ENCODE peak calls at places on chromosomes 6 and 20, in four cellular contexts. Q, A, F and D are unnamed samples.
A peak's percentile ranks its signal among the peaks of the same experiment; 100 is the strongest.

GRCh38 chr6:166005401-166005845 is 162.2 kb downstream of the TBXT start:
- DNase-seq in Q (no peak), A (peak; percentile 67), F (peak; percentile 59), D (no peak)

GRCh38 chr6:108581237-108581931 is 20.7 kb downstream of the FOXO3 start:
- DNase-seq in A (peak; percentile 79), F (peak; percentile 76), Q (no peak), D (no peak)

GRCh38 chr6:96469312-96469711 is 52.3 kb upstream of the UFL1 start:
- DNase-seq in F (no peak), A (no peak), Q (no peak), D (no peak)

GRCh38 chr6:108168026-108168463 is 2.2 kb downstream of the NR2E1 start:
- DNase-seq in F (no peak), Q (no peak), A (no peak), D (no peak)

GRCh38 chr20:34011275-34011674 is 17.6 kb downstream of the RALY start:
- DNase-seq in F (no peak), Q (no peak), A (no peak), D (no peak)

GRCh38 chr20:17822039-17822438 is 122.3 kb downstream of the BANF2 start:
- DNase-seq in Q (no peak), F (no peak), A (peak; percentile 81), D (peak; percentile 52)

GRCh38 chr20:58209652-58210397 is 18.6 kb downstream of the ANKRD60 start:
- DNase-seq in F (peak; percentile 83), Q (peak; percentile 92), A (peak; percentile 77), D (peak; percentile 47)

GRCh38 chr6:167689751-167690150 is 137.0 kb upstream of the AFDN start:
- DNase-seq in F (no peak), A (no peak), Q (no peak), D (no peak)

GRCh38 chr20:51800769-51801219 is 1.5 kb downstream of the SALL4 start:
- DNase-seq in A (no peak), F (no peak), Q (no peak), D (no peak)

GRCh38 chr20:54645445-54646155 is 170.2 kb downstream of the DOK5 start:
- DNase-seq in Q (no peak), A (no peak), F (no peak), D (no peak)

GRCh38 chr6:43774776-43775583 is 5.0 kb downstream of the VEGFA start:
- DNase-seq in A (peak; percentile 76), F (peak; percentile 83), Q (peak; percentile 89), D (peak; percentile 52)
- H3K4me3 ChIP-seq in A (peak overlapping the region; percentile 88), F (peak overlapping the region; percentile 97), Q (peak overlapping the region; percentile 26), D (peak overlapping the region; percentile 97)

DNA sequence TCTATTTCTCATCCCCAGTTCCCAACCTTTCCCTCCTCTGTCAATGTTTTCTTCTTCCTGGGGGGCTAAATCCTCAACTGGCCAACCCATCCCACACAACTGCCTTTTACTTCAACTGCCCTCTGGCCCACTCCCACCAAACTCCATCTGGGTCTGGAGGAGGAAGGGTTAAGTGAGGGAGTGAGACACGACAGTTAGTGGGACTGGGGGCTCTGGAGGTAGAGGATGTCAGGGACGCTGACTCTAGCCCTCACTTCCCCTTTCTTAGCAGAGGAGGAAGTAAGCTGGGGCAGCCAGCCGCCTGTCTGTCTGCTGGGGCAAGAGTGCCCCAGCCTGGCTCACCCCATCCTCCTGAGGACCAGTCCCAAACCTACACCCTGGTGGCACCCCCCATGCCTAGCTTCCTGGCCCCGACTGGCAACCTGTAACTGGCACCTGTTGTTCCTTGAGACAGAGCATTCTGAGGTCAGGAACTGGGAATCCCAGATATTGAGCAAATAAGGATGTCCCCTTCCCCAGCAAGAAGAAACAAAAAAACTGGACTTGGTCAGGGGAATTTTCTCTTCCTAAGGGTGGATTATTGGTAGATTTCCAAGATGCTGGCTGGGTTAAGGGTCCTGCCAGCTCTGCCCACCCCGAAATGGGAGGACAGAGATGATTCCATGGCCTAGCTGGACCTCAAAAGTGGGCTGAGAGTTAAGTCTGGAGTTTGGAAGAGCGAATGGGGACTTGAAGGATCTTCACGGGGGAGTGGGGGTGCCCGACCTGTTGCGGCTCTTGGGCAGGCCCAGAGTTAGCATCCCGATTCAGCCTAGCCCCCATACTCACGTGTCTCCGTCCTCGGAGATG is 973 bp downstream of the NFKBIE start:
- DNase-seq in F (no peak), Q (peak; percentile 79), A (no peak), D (no peak)
- H3K4me3 ChIP-seq in F (peak overlapping the region; percentile 73), Q (peak overlapping the region; percentile 89), A (peak overlapping the region; percentile 42), D (peak overlapping the region; percentile 74)

DNA sequence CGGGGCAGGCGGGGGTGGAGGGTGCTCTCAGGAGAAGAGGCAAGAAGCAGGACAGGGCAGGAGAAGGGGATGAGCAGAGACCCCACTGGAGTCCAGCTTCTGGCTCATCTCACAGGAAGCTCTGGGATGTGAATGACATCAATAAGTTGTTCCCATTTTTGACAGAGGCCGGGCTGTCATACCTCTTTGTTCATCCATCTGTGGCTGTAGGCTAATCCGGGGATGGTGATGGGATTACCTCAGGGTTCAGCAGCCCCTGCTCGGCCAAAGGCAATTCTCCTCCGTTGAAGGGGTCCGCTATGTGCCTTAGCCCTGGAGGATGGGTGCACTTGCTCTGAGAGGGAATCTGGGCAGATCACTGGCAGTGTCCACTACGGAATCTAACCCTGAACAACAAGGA is 3.3 kb upstream of the TMC2 start:
- DNase-seq in F (no peak), A (no peak), Q (no peak), D (no peak)
- H3K4me3 ChIP-seq in F (no peak overlapping the region), A (no peak overlapping the region), Q (no peak overlapping the region), D (no peak overlapping the region)

GRCh38 chr6:27158316-27158643 is 89.2 kb upstream of the PRSS16 start:
- DNase-seq in F (no peak), A (no peak), Q (no peak), D (no peak)

GRCh38 chr6:27154696-27155095 is 92.8 kb upstream of the PRSS16 start:
- DNase-seq in A (no peak), F (no peak), Q (no peak), D (no peak)

GRCh38 chr6:27159725-27160124 is 87.8 kb upstream of the PRSS16 start:
- DNase-seq in Q (no peak), F (no peak), A (no peak), D (no peak)

GRCh38 chr6:27156874-27157460 is 90.5 kb upstream of the PRSS16 start:
- DNase-seq in A (no peak), F (no peak), Q (no peak), D (no peak)

DNA sequence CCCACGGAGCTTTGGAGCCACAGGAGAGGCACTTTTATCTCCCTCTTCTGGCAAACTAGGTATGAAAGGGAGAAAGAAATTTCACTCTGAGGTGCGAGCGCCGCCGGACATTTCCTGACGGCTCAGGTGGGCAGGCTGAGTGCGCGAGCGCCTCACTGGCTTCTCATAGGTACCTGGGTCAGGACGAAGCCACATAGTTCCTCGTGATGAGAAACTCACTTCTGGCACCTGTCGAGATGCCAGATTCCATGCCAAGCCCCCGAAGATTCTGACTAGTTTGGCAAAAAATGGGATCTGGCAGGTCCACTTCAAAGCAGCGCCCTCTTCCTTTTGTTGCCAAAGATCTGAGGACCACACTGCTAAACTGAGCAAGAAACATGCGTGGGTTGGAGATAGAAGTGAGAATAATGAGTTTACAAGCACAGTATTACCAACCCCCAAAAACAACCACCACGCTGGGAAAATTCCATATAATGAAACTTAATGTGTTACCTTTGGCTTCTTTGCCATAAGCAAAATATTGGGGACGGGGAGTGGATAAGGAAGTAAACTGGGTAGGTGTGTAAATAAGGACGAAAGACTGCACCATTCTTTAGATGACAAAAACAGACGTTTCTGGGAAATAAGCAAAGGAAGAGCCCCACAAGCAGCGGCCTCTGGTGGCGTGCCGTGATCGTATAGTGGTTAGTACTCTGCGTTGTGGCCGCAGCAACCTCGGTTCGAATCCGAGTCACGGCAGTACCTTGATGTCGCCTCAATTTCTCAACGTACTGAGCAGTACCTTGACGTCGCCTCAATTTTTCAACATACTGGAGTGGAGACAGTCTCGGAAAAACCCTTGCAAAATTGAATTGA is 89.8 kb upstream of the PRSS16 start:
- DNase-seq in Q (peak; percentile 79), A (peak; percentile 74), F (peak; percentile 57), D (peak; percentile 90)
- H3K4me3 ChIP-seq in Q (peak overlapping the region; percentile 53), A (peak overlapping the region; percentile 26), F (peak overlapping the region; percentile 58), D (peak overlapping the region; percentile 63)